ENCODE peak calls at places on chromosomes 2 and 18, in seven cellular contexts. T, U, F, G, L, W and R are unnamed samples. For H3K4me1, the result is how much of the 10 kb centered on the place peaks cover.

GRCh38 chr2:197086500-197086899 is 160.0 kb upstream of the PGAP1 start:
- DNase-seq in G (no peak), W (no peak), T (no peak), U (no peak), F (no peak), L (no peak), R (no peak)

GRCh38 chr2:102120261-102121259 is 22.0 kb upstream of the IL1R1 start:
- DNase-seq in U (no peak), F (no peak), G (peak), W (no peak), L (no peak), T (no peak), R (no peak)

GRCh38 chr2:10742666-10743065 is 21.2 kb downstream of the ATP6V1C2 start:
- DNase-seq in F (no peak), W (no peak), L (no peak), U (peak), G (no peak), T (no peak), R (no peak)

GRCh38 chr2:11998218-11998617 is 251.8 kb downstream of the LPIN1 start:
- DNase-seq in T (no peak), U (no peak), G (no peak), L (no peak), F (no peak), W (no peak), R (no peak)

GRCh38 chr2:120349125-120349921 is 3.4 kb downstream of the INHBB start:
- DNase-seq in U (no peak), T (peak), W (no peak), L (no peak), F (no peak), G (no peak), R (peak)

GRCh38 chr18:78875268-78875997 is 104.2 kb upstream of the SALL3 start:
- DNase-seq in F (peak), G (no peak), L (peak), U (no peak), T (peak), W (no peak), R (no peak)

GRCh38 chr2:644871-645270 is 32.3 kb downstream of the TMEM18 start:
- DNase-seq in L (no peak), W (no peak), T (no peak), F (no peak), U (no peak), G (no peak), R (peak)

GRCh38 chr2:126655500-126656310 is at the start of gene GYPC:
- DNase-seq in W (peak), F (no peak), L (no peak), T (peak), G (peak), U (peak), R (peak)

GRCh38 chr18:44841221-44841620 is 160.5 kb downstream of the SETBP1 start:
- DNase-seq in F (no peak), U (no peak), T (no peak), G (no peak), W (no peak), L (no peak), R (no peak)

GRCh38 chr2:241072151-241072550 is 29.9 kb downstream of the MTERF4 start:
- DNase-seq in W (peak), U (no peak), L (no peak), F (no peak), G (no peak), T (no peak), R (peak)

GRCh38 chr18:25445430-25445829 is 93.5 kb upstream of the ZNF521 start:
- DNase-seq in F (no peak), U (no peak), W (no peak), L (no peak), T (no peak), G (no peak), R (no peak)

GRCh38 chr2:20487392-20488135 is 40.7 kb downstream of the RHOB start:
- DNase-seq in T (peak), F (no peak), U (no peak), G (peak), W (peak), L (no peak), R (no peak)

GRCh38 chr2:71190959-71191943 is 35.7 kb downstream of the PAIP2B start:
- DNase-seq in W (no peak), G (no peak), L (no peak), T (no peak), U (no peak), F (peak), R (no peak)

GRCh38 chr2:54176577-54176976 is 61.2 kb downstream of the ACYP2 start:
- DNase-seq in G (no peak), U (no peak), L (no peak), W (peak), F (peak), T (peak), R (peak)

GRCh38 chr2:240482141-240482540 is 46.7 kb downstream of the GPC1 start:
- DNase-seq in G (no peak), U (peak), L (no peak), F (no peak), T (no peak), W (no peak), R (no peak)

GRCh38 chr2:105237045-105237765 is 4.3 kb upstream of the GPR45 start:
- DNase-seq in T (no peak), G (no peak), W (no peak), F (no peak), L (no peak), U (no peak), R (no peak)

GRCh38 chr2:119234021-119235019 is 10.7 kb downstream of the STEAP3 start:
- DNase-seq in F (peak), L (no peak), U (no peak), G (no peak), W (no peak), T (peak), R (no peak)

GRCh38 chr2:31429759-31430438 is 15.4 kb upstream of the XDH start:
- DNase-seq in G (no peak), W (no peak), L (no peak), T (no peak), U (no peak), F (no peak), R (no peak)

GRCh38 chr2:65161551-65162100 is 31.7 kb upstream of the RAB1A start:
- DNase-seq in U (no peak), L (no peak), G (no peak), W (no peak), T (peak), F (no peak), R (no peak)

GRCh38 chr2:47403829-47404228 is 873 bp downstream of the MSH2 start:
- DNase-seq in F (peak), L (no peak), T (peak), U (no peak), W (no peak), G (peak), R (no peak)

GRCh38 chr2:75896779-75897366 is 186.2 kb upstream of the GCFC2 start:
- DNase-seq in U (no peak), F (peak), W (no peak), T (peak), L (peak), G (peak), R (no peak)

GRCh38 chr18:61742555-61743429 is 150.0 kb downstream of the RNF152 start:
- DNase-seq in F (no peak), T (no peak), G (no peak), W (no peak), U (no peak), L (no peak), R (peak)

GRCh38 chr2:164593541-164593940 is 27.7 kb downstream of the GRB14 start:
- DNase-seq in F (no peak), W (no peak), L (no peak), T (peak), G (no peak), U (no peak), R (no peak)

GRCh38 chr2:46385786-46386577 is 88.8 kb downstream of the EPAS1 start:
- DNase-seq in W (no peak), F (no peak), T (no peak), U (no peak), G (no peak), L (no peak), R (no peak)

GRCh38 chr2:237152361-237152760 is 66.7 kb downstream of the COPS8 start:
- DNase-seq in T (no peak), G (no peak), F (no peak), U (no peak), W (no peak), L (no peak), R (no peak)

GRCh38 chr2:25201794-25202193 is 33.4 kb upstream of the POMC start:
- DNase-seq in T (no peak), F (no peak), G (no peak), W (no peak), U (no peak), L (no peak), R (no peak)

GRCh38 chr2:236343400-236344161 is 79.4 kb upstream of the ASB18 start:
- DNase-seq in T (peak), W (no peak), G (peak), F (peak), U (no peak), L (peak), R (peak)

GRCh38 chr2:122564843-122565242 is 809.4 kb downstream of the TSN start:
- DNase-seq in G (no peak), T (no peak), L (no peak), F (no peak), U (no peak), W (no peak), R (no peak)

GRCh38 chr2:68027959-68028358 is 34.8 kb downstream of the C1D start:
- DNase-seq in L (no peak), F (no peak), T (no peak), U (no peak), G (no peak), W (no peak), R (no peak)

GRCh38 chr2:189854956-189855355 is 70.7 kb downstream of the PMS1 start:
- DNase-seq in U (no peak), T (no peak), L (no peak), G (no peak), F (no peak), W (no peak), R (no peak)

GRCh38 chr2:85369500-85369899 is 14.9 kb downstream of the ELMOD3 start:
- DNase-seq in T (no peak), F (no peak), L (no peak), W (no peak), G (no peak), U (no peak), R (no peak)

GRCh38 chr2:65913914-65914786 is 481.8 kb upstream of the SPRED2 start:
- DNase-seq in F (no peak), W (no peak), L (no peak), T (peak), U (no peak), G (no peak), R (no peak)

GRCh38 chr2:3238951-3239841 is 138.4 kb downstream of the EIPR1 start:
- DNase-seq in W (no peak), F (no peak), U (no peak), T (no peak), G (no peak), L (no peak), R (no peak)

GRCh38 chr18:63824220-63824525 is 49.0 kb downstream of the SERPINB7 start:
- DNase-seq in W (no peak), F (no peak), G (no peak), L (no peak), U (no peak), T (no peak), R (no peak)

GRCh38 chr2:129205766-129206165 is 773.7 kb upstream of the RAB6C start:
- DNase-seq in G (no peak), U (no peak), T (no peak), L (no peak), F (no peak), W (no peak), R (no peak)

GRCh38 chr2:16475581-16475980 is 190.1 kb downstream of the CYRIA start:
- DNase-seq in L (no peak), F (no peak), G (no peak), W (no peak), T (no peak), U (no peak), R (no peak)

GRCh38 chr2:105478670-105479069 is 79.8 kb upstream of the FHL2 start:
- DNase-seq in F (no peak), U (no peak), L (no peak), W (no peak), T (no peak), G (no peak), R (no peak)

GRCh38 chr2:113225505-113226259 is 51.9 kb downstream of the PSD4 start:
- DNase-seq in L (no peak), G (no peak), F (no peak), U (no peak), T (peak), W (peak), R (no peak)

GRCh38 chr2:113226462-113226861 is 52.3 kb downstream of the PAX8 start:
- DNase-seq in W (no peak), L (no peak), T (no peak), U (no peak), G (no peak), F (no peak), R (no peak)

GRCh38 chr2:113223813-113224212 is 50.0 kb downstream of the PSD4 start:
- DNase-seq in G (no peak), F (no peak), U (no peak), T (no peak), W (no peak), L (no peak), R (no peak)

GRCh38 chr2:113227290-113227689 is 51.4 kb downstream of the PAX8 start:
- DNase-seq in F (no peak), T (no peak), U (no peak), L (no peak), W (no peak), G (no peak), R (no peak)

GRCh38 chr2:113224647-113225046 is 50.9 kb downstream of the PSD4 start:
- DNase-seq in T (no peak), F (no peak), U (no peak), G (no peak), W (no peak), L (no peak), R (no peak)
- H3K27ac ChIP-seq in T (no peak), F (no peak), U (no peak), G (no peak), W (no peak), L (no peak), R (no peak)

DNA sequence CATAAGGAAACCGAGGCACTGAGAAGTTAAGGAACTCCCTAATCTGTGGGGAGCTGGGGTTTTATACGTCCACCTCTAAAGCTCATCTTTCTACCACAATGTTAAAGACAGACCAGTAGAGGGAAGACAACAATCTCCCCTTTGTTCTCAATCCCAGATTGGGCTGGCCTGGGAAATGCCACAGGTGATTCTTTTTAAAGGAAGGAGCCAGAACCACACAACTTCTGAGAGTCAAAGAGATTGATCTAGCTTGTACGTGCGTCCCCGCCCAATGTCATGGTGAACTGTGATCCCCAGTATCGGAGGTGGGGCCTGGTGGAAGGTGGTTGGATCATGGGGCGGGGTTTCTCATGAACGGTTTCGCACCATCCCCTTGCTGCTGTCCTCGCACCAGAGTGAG is 81.8 kb upstream of the LCLAT1 start:
- DNase-seq in T (no peak), G (no peak), L (no peak), W (no peak), F (no peak), U (no peak), R (no peak)
- H3K4me1 ChIP-seq in T (under half), G (under half), L (under half), W (under half), F (under half), U (under half), R (under half)

GRCh38 chr2:55885944-55886281 is 37.7 kb downstream of the EFEMP1 start:
- DNase-seq in L (no peak), W (no peak), G (no peak), F (no peak), U (no peak), T (no peak), R (no peak)

GRCh38 chr2:55883339-55883738 is 40.2 kb downstream of the EFEMP1 start:
- DNase-seq in W (no peak), F (no peak), L (no peak), U (no peak), G (peak), T (no peak), R (no peak)

GRCh38 chr2:55887351-55887750 is 36.2 kb downstream of the EFEMP1 start:
- DNase-seq in F (no peak), U (no peak), T (no peak), W (no peak), G (no peak), L (no peak), R (no peak)

GRCh38 chr2:55883829-55884228 is 39.8 kb downstream of the EFEMP1 start:
- DNase-seq in T (no peak), F (no peak), G (no peak), U (no peak), L (no peak), W (no peak), R (no peak)

GRCh38 chr2:55885129-55885943 is 38.2 kb downstream of the EFEMP1 start:
- DNase-seq in U (no peak), L (peak), T (no peak), G (no peak), W (no peak), F (no peak), R (no peak)
- TF ChIP-seq POLR2AphosphoS5 in U (no peak), L (no peak), T (no peak), G (peak), W (peak), F (no peak), R (peak)

DNA sequence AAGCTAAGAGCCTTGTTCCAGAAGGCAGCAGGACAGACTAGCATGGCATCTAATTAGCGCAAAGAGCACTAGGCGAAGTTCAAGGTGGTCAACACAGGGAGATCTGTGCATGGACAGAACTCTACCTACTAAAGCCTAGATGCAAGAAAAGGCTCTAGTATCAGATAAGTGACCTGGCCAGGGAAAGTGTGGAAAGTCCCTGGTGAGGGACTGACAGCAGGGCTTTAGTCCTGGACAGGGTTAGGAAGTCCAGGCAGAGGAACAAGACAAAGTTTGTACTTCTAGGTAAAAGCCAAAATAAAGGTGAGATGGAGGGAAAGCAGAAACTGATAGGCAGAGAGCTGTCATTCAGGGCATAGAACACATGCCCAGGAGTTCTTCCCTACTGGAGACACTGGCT is 45.0 kb upstream of the PCBP1 start:
- DNase-seq in G (no peak), F (no peak), T (no peak), L (no peak), W (no peak), U (no peak), R (no peak)
- H3K27ac ChIP-seq in G (peak), F (no peak), T (no peak), L (no peak), W (no peak), U (peak), R (peak)